ENCODE peak calls at places on chromosomes 11 and 22, in ten cellular contexts. One of them, this sample, is unnamed.

GRCh38 chr11:120147094-120147949 is 9.4 kb upstream of the TRIM29 start:
- DNase-seq in sigmoid colon: no peak
- DNase-seq in GM20000: no peak
- DNase-seq in neural crest cell: no peak
- DNase-seq in GM13976: no peak
- DNase-seq in neural progenitor cell: no peak
- DNase-seq in esophagus muscularis mucosa: peak
- DNase-seq in heart left ventricle: no peak
- DNase-seq in A549: no peak
- DNase-seq in cardiac muscle cell: no peak
- DNase-seq in this sample: no peak

GRCh38 chr22:30837531-30837930 is 131.0 kb downstream of the MORC2 start:
- DNase-seq in heart left ventricle: no peak
- DNase-seq in A549: no peak
- DNase-seq in GM20000: no peak
- DNase-seq in sigmoid colon: no peak
- DNase-seq in cardiac muscle cell: no peak
- DNase-seq in neural progenitor cell: no peak
- DNase-seq in neural crest cell: no peak
- DNase-seq in GM13976: no peak
- DNase-seq in esophagus muscularis mucosa: peak
- DNase-seq in this sample: no peak

GRCh38 chr22:27065259-27065658 is 407.9 kb downstream of the MIAT start:
- DNase-seq in neural progenitor cell: no peak
- DNase-seq in sigmoid colon: no peak
- DNase-seq in neural crest cell: no peak
- DNase-seq in esophagus muscularis mucosa: no peak
- DNase-seq in GM13976: no peak
- DNase-seq in GM20000: no peak
- DNase-seq in heart left ventricle: no peak
- DNase-seq in A549: no peak
- DNase-seq in cardiac muscle cell: no peak
- DNase-seq in this sample: no peak

GRCh38 chr22:20316217-20316843 is 3.5 kb downstream of the DGCR6L start:
- DNase-seq in GM13976: no peak
- DNase-seq in cardiac muscle cell: no peak
- DNase-seq in sigmoid colon: peak
- DNase-seq in neural crest cell: no peak
- DNase-seq in A549: no peak
- DNase-seq in esophagus muscularis mucosa: peak
- DNase-seq in GM20000: no peak
- DNase-seq in heart left ventricle: no peak
- DNase-seq in neural progenitor cell: peak
- DNase-seq in this sample: no peak

GRCh38 chr11:502288-503178 is 4.5 kb downstream of the RNH1 start:
- DNase-seq in heart left ventricle: no peak
- DNase-seq in neural progenitor cell: no peak
- DNase-seq in neural crest cell: no peak
- DNase-seq in GM13976: no peak
- DNase-seq in cardiac muscle cell: no peak
- DNase-seq in A549: no peak
- DNase-seq in GM20000: peak
- DNase-seq in esophagus muscularis mucosa: no peak
- DNase-seq in sigmoid colon: no peak
- DNase-seq in this sample: no peak

GRCh38 chr22:18997925-18998315 is 61.8 kb upstream of the PRODH start:
- DNase-seq in neural crest cell: no peak
- DNase-seq in heart left ventricle: no peak
- DNase-seq in A549: no peak
- DNase-seq in neural progenitor cell: peak
- DNase-seq in GM20000: no peak
- DNase-seq in GM13976: no peak
- DNase-seq in sigmoid colon: no peak
- DNase-seq in cardiac muscle cell: no peak
- DNase-seq in esophagus muscularis mucosa: no peak
- DNase-seq in this sample: no peak

GRCh38 chr11:62001450-62002178 is 34.2 kb upstream of the FTH1 start:
- DNase-seq in neural progenitor cell: no peak
- DNase-seq in GM20000: no peak
- DNase-seq in esophagus muscularis mucosa: no peak
- DNase-seq in neural crest cell: no peak
- DNase-seq in sigmoid colon: no peak
- DNase-seq in GM13976: no peak
- DNase-seq in A549: peak
- DNase-seq in heart left ventricle: no peak
- DNase-seq in cardiac muscle cell: peak
- DNase-seq in this sample: no peak

GRCh38 chr11:33461319-33461718 is 204.1 kb downstream of the HIPK3 start:
- DNase-seq in esophagus muscularis mucosa: no peak
- DNase-seq in A549: no peak
- DNase-seq in neural crest cell: no peak
- DNase-seq in heart left ventricle: no peak
- DNase-seq in neural progenitor cell: no peak
- DNase-seq in cardiac muscle cell: no peak
- DNase-seq in sigmoid colon: no peak
- DNase-seq in GM20000: no peak
- DNase-seq in GM13976: no peak
- DNase-seq in this sample: no peak

GRCh38 chr11:35038211-35038930 is 100.6 kb upstream of the CD44 start:
- DNase-seq in sigmoid colon: no peak
- DNase-seq in neural progenitor cell: no peak
- DNase-seq in GM13976: no peak
- DNase-seq in neural crest cell: no peak
- DNase-seq in cardiac muscle cell: no peak
- DNase-seq in A549: no peak
- DNase-seq in esophagus muscularis mucosa: no peak
- DNase-seq in heart left ventricle: no peak
- DNase-seq in GM20000: no peak
- DNase-seq in this sample: no peak

GRCh38 chr11:128784059-128784804 is 82.9 kb downstream of the KCNJ1 start:
- DNase-seq in heart left ventricle: no peak
- DNase-seq in A549: no peak
- DNase-seq in sigmoid colon: no peak
- DNase-seq in GM20000: no peak
- DNase-seq in GM13976: no peak
- DNase-seq in cardiac muscle cell: no peak
- DNase-seq in esophagus muscularis mucosa: no peak
- DNase-seq in neural crest cell: no peak
- DNase-seq in neural progenitor cell: peak
- DNase-seq in this sample: no peak

GRCh38 chr22:31637375-31637937 is 24.6 kb downstream of the PISD start:
- DNase-seq in A549: no peak
- DNase-seq in neural crest cell: no peak
- DNase-seq in sigmoid colon: no peak
- DNase-seq in esophagus muscularis mucosa: no peak
- DNase-seq in heart left ventricle: no peak
- DNase-seq in cardiac muscle cell: peak
- DNase-seq in GM20000: peak
- DNase-seq in GM13976: peak
- DNase-seq in neural progenitor cell: no peak
- DNase-seq in this sample: no peak

GRCh38 chr22:31945478-31945815 is 1.1 kb downstream of the YWHAH start:
- DNase-seq in neural crest cell: no peak
- DNase-seq in A549: no peak
- DNase-seq in sigmoid colon: no peak
- DNase-seq in cardiac muscle cell: no peak
- DNase-seq in heart left ventricle: no peak
- DNase-seq in esophagus muscularis mucosa: no peak
- DNase-seq in neural progenitor cell: no peak
- DNase-seq in GM13976: no peak
- DNase-seq in GM20000: peak
- DNase-seq in this sample: no peak

GRCh38 chr11:74877132-74877531 is 71.8 kb downstream of the XRRA1 start:
- DNase-seq in sigmoid colon: no peak
- DNase-seq in GM20000: no peak
- DNase-seq in A549: peak
- DNase-seq in cardiac muscle cell: no peak
- DNase-seq in esophagus muscularis mucosa: no peak
- DNase-seq in heart left ventricle: no peak
- DNase-seq in neural crest cell: no peak
- DNase-seq in neural progenitor cell: no peak
- DNase-seq in GM13976: no peak
- DNase-seq in this sample: no peak
- TF ChIP-seq CTCF in sigmoid colon: peak
- TF ChIP-seq CTCF in GM20000: no peak
- TF ChIP-seq CTCF in A549: peak
- TF ChIP-seq CTCF in cardiac muscle cell: peak
- TF ChIP-seq CTCF in esophagus muscularis mucosa: peak
- TF ChIP-seq CTCF in heart left ventricle: peak
- TF ChIP-seq CTCF in neural crest cell: peak
- TF ChIP-seq CTCF in neural progenitor cell: peak
- TF ChIP-seq CTCF in GM13976: no peak
- TF ChIP-seq CTCF in this sample: peak

GRCh38 chr11:123569387-123569786 is 85.0 kb downstream of the SCN3B start:
- DNase-seq in neural crest cell: no peak
- DNase-seq in GM13976: no peak
- DNase-seq in neural progenitor cell: no peak
- DNase-seq in A549: no peak
- DNase-seq in esophagus muscularis mucosa: no peak
- DNase-seq in sigmoid colon: no peak
- DNase-seq in cardiac muscle cell: no peak
- DNase-seq in GM20000: no peak
- DNase-seq in heart left ventricle: no peak
- DNase-seq in this sample: no peak
- TF ChIP-seq CTCF in neural crest cell: no peak
- TF ChIP-seq CTCF in GM13976: no peak
- TF ChIP-seq CTCF in neural progenitor cell: no peak
- TF ChIP-seq CTCF in A549: no peak
- TF ChIP-seq CTCF in esophagus muscularis mucosa: no peak
- TF ChIP-seq CTCF in sigmoid colon: no peak
- TF ChIP-seq CTCF in cardiac muscle cell: no peak
- TF ChIP-seq CTCF in GM20000: no peak
- TF ChIP-seq CTCF in heart left ventricle: no peak
- TF ChIP-seq CTCF in this sample: no peak

DNA sequence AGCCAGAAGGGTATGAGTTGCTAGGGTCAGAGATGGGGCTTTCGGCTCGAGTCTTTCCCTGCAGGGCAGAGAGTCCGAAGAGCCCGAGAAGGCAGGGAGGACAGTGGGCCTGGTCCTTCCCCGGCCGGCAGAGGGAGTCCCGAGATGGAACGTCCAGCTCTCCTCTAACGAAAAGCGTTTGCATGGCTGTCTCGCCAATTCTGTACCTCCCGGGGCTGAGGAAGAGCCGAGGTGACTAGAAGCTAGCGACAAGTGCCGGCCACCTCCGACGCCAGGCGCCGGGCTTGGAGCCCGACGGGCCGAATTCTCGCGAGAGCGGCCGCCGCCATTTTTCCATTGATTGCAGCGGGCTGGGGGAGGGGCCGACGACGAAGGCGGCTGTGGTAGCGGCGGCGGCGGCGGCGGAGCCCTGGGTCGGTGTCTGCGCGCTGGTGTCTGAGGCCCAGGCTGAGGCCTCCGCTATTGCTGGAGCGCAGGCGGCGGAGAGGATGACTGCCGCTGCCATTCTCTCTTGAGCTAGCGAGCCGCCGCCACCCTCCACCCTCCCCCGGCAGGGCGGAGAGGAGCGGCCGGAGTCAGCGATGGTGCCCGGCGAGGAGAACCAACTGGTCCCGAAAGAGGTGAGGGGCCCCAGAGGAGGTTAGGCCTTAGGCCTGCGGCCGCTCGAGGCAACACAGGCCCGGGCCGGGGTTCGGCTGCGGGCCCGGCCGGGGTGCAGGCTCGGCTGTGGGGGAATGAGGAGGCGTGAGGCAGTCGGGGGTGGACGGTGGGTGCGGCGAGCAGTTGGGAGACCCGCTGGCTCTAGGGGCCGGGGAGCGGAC is at the start of gene USP47:
- DNase-seq in cardiac muscle cell: peak
- DNase-seq in neural crest cell: peak
- DNase-seq in esophagus muscularis mucosa: peak
- DNase-seq in neural progenitor cell: peak
- DNase-seq in A549: peak
- DNase-seq in GM20000: peak
- DNase-seq in sigmoid colon: peak
- DNase-seq in heart left ventricle: peak
- DNase-seq in GM13976: peak
- DNase-seq in this sample: peak
- TF ChIP-seq CTCF in cardiac muscle cell: peak
- TF ChIP-seq CTCF in neural crest cell: peak
- TF ChIP-seq CTCF in esophagus muscularis mucosa: peak
- TF ChIP-seq CTCF in neural progenitor cell: peak
- TF ChIP-seq CTCF in A549: peak
- TF ChIP-seq CTCF in GM20000: no peak
- TF ChIP-seq CTCF in sigmoid colon: peak
- TF ChIP-seq CTCF in heart left ventricle: peak
- TF ChIP-seq CTCF in GM13976: peak
- TF ChIP-seq CTCF in this sample: peak

GRCh38 chr11:72352859-72353551 is 81.3 kb downstream of the CLPB start:
- DNase-seq in esophagus muscularis mucosa: no peak
- DNase-seq in cardiac muscle cell: peak
- DNase-seq in GM20000: peak
- DNase-seq in GM13976: peak
- DNase-seq in neural progenitor cell: peak
- DNase-seq in sigmoid colon: no peak
- DNase-seq in heart left ventricle: no peak
- DNase-seq in neural crest cell: peak
- DNase-seq in A549: peak
- DNase-seq in this sample: peak
- TF ChIP-seq CTCF in esophagus muscularis mucosa: no peak
- TF ChIP-seq CTCF in cardiac muscle cell: peak
- TF ChIP-seq CTCF in GM20000: peak
- TF ChIP-seq CTCF in GM13976: no peak
- TF ChIP-seq CTCF in neural progenitor cell: peak
- TF ChIP-seq CTCF in sigmoid colon: no peak
- TF ChIP-seq CTCF in heart left ventricle: peak
- TF ChIP-seq CTCF in neural crest cell: peak
- TF ChIP-seq CTCF in A549: no peak
- TF ChIP-seq CTCF in this sample: peak

DNA sequence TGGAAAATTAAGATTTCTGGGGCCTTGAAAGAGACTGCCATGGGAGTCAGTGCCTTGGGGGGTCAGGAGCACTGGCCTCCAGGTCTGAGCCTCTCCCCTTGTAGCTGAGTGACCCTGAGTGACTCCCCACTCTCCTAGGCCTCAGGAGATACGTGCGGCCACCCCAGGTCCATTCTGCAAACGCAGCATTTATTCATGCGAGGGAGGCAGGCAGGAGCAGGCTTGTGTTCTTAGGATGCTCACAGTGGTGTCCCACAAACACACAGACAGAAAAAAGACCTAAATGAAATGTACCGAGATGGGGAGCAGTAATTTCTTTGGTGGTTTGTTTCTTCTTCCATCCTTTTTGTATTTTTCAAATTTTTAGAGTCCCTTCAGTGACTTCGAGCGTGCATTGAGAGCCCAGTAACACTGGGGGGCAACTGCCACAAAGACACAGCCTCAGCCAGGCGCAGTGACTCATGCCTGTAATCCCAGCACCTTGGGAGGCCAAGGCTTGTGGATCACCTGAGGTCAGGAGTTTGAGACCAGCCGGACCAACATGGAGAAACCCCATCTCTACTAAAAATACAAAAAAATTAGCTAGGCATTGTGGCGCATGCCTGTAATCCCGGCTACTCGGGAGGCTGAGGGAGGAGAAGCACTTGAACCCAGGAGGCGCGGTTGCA is 22.9 kb upstream of the PRR5 start:
- DNase-seq in A549: no peak
- DNase-seq in neural crest cell: no peak
- DNase-seq in sigmoid colon: no peak
- DNase-seq in neural progenitor cell: no peak
- DNase-seq in heart left ventricle: no peak
- DNase-seq in GM13976: no peak
- DNase-seq in esophagus muscularis mucosa: no peak
- DNase-seq in cardiac muscle cell: no peak
- DNase-seq in GM20000: no peak
- DNase-seq in this sample: no peak
- TF ChIP-seq CTCF in A549: no peak
- TF ChIP-seq CTCF in neural crest cell: no peak
- TF ChIP-seq CTCF in sigmoid colon: no peak
- TF ChIP-seq CTCF in neural progenitor cell: no peak
- TF ChIP-seq CTCF in heart left ventricle: no peak
- TF ChIP-seq CTCF in GM13976: no peak
- TF ChIP-seq CTCF in esophagus muscularis mucosa: no peak
- TF ChIP-seq CTCF in cardiac muscle cell: no peak
- TF ChIP-seq CTCF in GM20000: no peak
- TF ChIP-seq CTCF in this sample: no peak